ENCODE peak calls at places on chromosomes 16 and 17, in four cellular contexts. O, H, Y and W are unnamed samples.

GRCh38 chr16:27463741-27464662 is 62.0 kb downstream of the IL21R start:
- DNase-seq in O (no peak), H (no peak), Y (no peak), W (no peak)

GRCh38 chr16:66890796-66891195 is 10.5 kb downstream of the PDP2 start:
- DNase-seq in O (no peak), H (no peak), Y (no peak), W (no peak)

GRCh38 chr17:14741516-14741915 is 440.6 kb downstream of the HS3ST3B1 start:
- DNase-seq in O (no peak), H (no peak), Y (no peak), W (no peak)

GRCh38 chr16:58031016-58031800 is 5.7 kb downstream of the MMP15 start:
- DNase-seq in O (peak; percentile 14), H (no peak), Y (no peak), W (no peak)

GRCh38 chr16:12580809-12581208 is 222.9 kb downstream of the CPPED1 start:
- DNase-seq in O (no peak), H (no peak), Y (no peak), W (no peak)

GRCh38 chr17:5078106-5079028 is at the start of gene ZFP3:
- DNase-seq in O (peak; percentile 95), H (peak; percentile 56), Y (no peak), W (no peak)

GRCh38 chr16:14307059-14307531 is 236.0 kb downstream of the MRTFB start:
- DNase-seq in O (no peak), H (no peak), Y (peak; percentile 19), W (no peak)

GRCh38 chr17:77602062-77602746 is 356.3 kb upstream of the TNRC6C start:
- DNase-seq in O (peak; percentile 59), H (no peak), Y (no peak), W (no peak)

GRCh38 chr16:57669476-57670162 is 1.5 kb downstream of the ADGRG3 start:
- DNase-seq in O (no peak), H (no peak), Y (no peak), W (no peak)

GRCh38 chr17:44094701-44095387 is 24.3 kb downstream of the G6PC3 start:
- DNase-seq in O (no peak), H (no peak), Y (no peak), W (no peak)

GRCh38 chr16:19084139-19084538 is 16.7 kb downstream of the COQ7 start:
- DNase-seq in O (no peak), H (no peak), Y (no peak), W (no peak)

DNA sequence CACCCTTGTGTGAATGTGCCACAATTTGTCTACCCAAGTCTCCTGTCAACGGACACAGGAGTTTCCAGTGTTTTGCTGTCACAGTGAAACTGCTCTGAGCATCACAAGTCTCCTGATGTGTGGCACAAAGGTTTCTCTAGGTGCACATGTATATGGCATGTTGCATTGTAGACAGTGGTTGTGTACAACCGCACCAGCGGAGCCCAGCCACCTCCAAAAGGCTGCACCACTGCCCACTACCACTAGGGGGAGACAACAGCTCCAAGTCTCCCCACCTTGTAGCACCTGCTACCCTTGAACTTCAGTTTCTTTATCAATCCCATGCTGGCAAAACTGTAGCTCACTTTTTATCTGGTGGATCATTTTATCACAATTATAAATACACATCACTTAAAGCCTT is 95.5 kb upstream of the ZNF469 start:
- DNase-seq in O (peak; percentile 60), H (no peak), Y (peak; percentile 80), W (peak; percentile 18)
- TF ChIP-seq USF2 in O (no peak), H (no peak), Y (no peak), W (no peak)

GRCh38 chr17:70050192-70050591 is 24.8 kb upstream of the KCNJ16 start:
- DNase-seq in O (no peak), H (no peak), Y (no peak), W (no peak)

GRCh38 chr17:70054961-70055360 is 20.1 kb upstream of the KCNJ16 start:
- DNase-seq in O (no peak), H (no peak), Y (no peak), W (no peak)

GRCh38 chr17:70050931-70051330 is 24.1 kb upstream of the KCNJ16 start:
- DNase-seq in O (no peak), H (no peak), Y (no peak), W (no peak)

GRCh38 chr17:70048020-70048419 is 27.0 kb upstream of the KCNJ16 start:
- DNase-seq in O (no peak), H (no peak), Y (no peak), W (no peak)

GRCh38 chr17:70053241-70054234 is 21.5 kb upstream of the KCNJ16 start:
- DNase-seq in O (no peak), H (no peak), Y (no peak), W (no peak)
- TF ChIP-seq SIN3A in O (no peak), H (no peak), Y (no peak), W (no peak)

DNA sequence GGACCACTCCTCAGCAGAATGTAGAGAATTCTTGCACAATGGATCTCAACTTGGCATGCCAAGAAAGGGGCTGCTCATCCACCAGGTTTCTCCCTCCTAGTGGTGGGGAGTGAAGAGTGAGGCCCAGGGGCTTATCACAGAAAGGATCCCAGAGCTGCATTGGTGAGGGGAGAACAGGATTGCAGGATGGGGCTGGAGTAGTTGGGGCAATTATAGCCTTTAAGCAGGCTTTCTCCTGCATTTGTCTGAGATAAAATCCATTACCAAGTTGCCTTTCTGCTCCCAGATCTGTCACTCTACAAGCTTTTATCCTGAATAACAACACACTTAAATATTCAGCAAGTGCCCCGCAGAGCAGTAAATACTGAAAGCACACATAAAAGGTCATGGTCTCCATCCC is 130.8 kb upstream of the CES5A start:
- DNase-seq in O (no peak), H (no peak), Y (no peak), W (no peak)
- TF ChIP-seq REST in O (no peak), H (no peak), Y (no peak), W (no peak)

GRCh38 chr17:34255841-34256240 is 756 bp downstream of the CCL2 start:
- DNase-seq in O (no peak), H (no peak), Y (no peak), W (no peak)

GRCh38 chr17:34261568-34261967 is 6.5 kb downstream of the CCL2 start:
- DNase-seq in O (no peak), H (no peak), Y (no peak), W (no peak)

GRCh38 chr17:34257986-34258326 is 2.9 kb downstream of the CCL2 start:
- DNase-seq in O (no peak), H (no peak), Y (no peak), W (no peak)

GRCh38 chr17:34257299-34257985 is 2.4 kb downstream of the CCL2 start:
- DNase-seq in O (no peak), H (no peak), Y (no peak), W (no peak)

DNA sequence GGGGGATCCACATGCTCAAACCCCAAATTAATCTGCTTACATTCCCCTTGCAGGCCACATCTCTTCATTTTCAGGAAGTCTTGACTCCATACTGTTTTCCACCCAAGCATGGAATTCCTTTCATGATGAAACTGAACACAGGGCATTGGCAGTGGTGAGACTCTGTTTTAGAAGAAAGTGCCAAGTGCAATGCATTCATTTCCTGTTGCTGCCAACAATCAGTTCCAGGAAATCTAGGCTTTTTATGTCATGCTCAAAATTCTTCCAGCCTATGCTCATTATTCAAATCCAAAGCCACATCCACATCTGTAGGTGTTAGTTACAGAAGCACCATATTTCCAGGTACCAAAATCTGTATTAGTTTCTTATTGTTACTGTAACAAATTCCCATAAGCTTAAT is 4.1 kb downstream of the CCL2 start:
- DNase-seq in O (no peak), H (no peak), Y (no peak), W (no peak)
- TF ChIP-seq USF2 in O (no peak), H (no peak), Y (no peak), W (no peak)

GRCh38 chr17:38466346-38467315 is 38.4 kb downstream of the ARHGAP23 start:
- DNase-seq in O (no peak), H (no peak), Y (no peak), W (no peak)

GRCh38 chr17:38464723-38465419 is 36.6 kb downstream of the ARHGAP23 start:
- DNase-seq in O (peak; percentile 96), H (no peak), Y (peak; percentile 79), W (no peak)

GRCh38 chr17:38467491-38467890 is 39.2 kb downstream of the ARHGAP23 start:
- DNase-seq in O (no peak), H (no peak), Y (no peak), W (no peak)

GRCh38 chr17:38465420-38466345 is 37.4 kb downstream of the ARHGAP23 start:
- DNase-seq in O (peak; percentile 68), H (no peak), Y (peak; percentile 10), W (no peak)

GRCh38 chr17:38469875-38470274 is 41.6 kb downstream of the ARHGAP23 start:
- DNase-seq in O (no peak), H (no peak), Y (peak; percentile 26), W (no peak)
- TF ChIP-seq SIN3A in O (no peak), H (no peak), Y (no peak), W (no peak)

GRCh38 chr17:31175237-31175636 is 80.5 kb downstream of the NF1 start:
- DNase-seq in O (no peak), H (no peak), Y (no peak), W (no peak)

GRCh38 chr17:31171711-31172110 is 76.9 kb downstream of the NF1 start:
- DNase-seq in O (no peak), H (no peak), Y (no peak), W (no peak)

GRCh38 chr17:31167111-31167510 is 72.3 kb downstream of the NF1 start:
- DNase-seq in O (no peak), H (no peak), Y (no peak), W (no peak)

GRCh38 chr17:31174215-31174614 is 79.4 kb downstream of the NF1 start:
- DNase-seq in O (no peak), H (no peak), Y (no peak), W (no peak)

GRCh38 chr17:31172388-31172787 is 77.6 kb downstream of the NF1 start:
- DNase-seq in O (no peak), H (no peak), Y (no peak), W (no peak)
- TF ChIP-seq REST in O (no peak), H (no peak), Y (no peak), W (no peak)

DNA sequence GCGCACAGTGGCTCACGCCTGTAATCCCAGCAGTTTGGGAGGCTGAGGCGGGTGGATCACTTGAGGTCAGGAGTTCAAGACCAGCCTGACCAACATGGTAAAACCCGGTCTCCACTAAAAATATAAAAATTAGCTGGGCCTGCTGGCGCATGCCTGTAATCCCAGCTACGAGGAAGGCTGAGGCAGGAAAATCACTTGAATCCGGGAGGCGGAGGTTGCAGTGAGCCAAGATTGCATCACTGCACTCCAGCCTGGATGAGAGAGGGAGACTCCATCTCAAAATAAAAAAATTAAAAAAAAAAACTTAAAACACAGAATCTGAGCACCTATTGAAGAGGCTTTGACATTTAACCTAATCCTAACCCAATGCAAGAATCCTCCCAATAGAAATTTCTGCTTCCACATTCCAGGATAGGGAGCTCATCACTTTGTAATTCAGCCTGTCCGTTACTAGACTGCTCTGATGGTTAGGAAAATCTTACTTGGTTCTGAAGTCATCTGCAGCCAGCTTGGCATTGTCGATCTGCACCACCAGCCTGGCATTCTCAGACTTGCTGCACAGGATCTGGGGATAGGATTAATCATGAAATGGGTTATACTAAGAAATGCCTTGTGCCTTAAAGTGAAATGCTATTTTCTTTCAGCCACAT is 2.1 kb downstream of the KRT33B start:
- DNase-seq in O (no peak), H (no peak), Y (no peak), W (no peak)
- TF ChIP-seq USF2 in O (no peak), H (no peak), Y (no peak), W (no peak)

DNA sequence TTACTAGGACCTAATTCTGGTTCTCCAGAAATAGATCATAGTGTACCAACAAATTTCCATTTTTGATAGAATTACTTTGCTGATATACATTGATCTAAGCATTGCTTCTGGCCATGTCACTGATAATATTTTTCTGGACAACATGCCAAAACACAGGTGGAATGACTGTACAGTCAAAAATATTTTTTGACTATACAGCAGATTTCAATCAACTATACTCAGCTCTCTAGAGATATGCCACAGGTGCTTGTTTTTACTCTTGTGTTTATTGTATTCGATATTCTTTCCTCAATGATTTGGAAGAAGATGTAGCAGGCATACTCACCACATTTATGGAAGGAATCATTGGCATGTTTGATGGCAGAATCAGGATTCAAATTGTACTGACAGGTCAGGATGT is 21.6 kb upstream of the TOX3 start:
- DNase-seq in O (no peak), H (no peak), Y (no peak), W (no peak)
- TF ChIP-seq SIN3A in O (no peak), H (no peak), Y (no peak), W (no peak)